ENCODE peak calls at places on chromosomes 7 and 10, in nine cellular contexts. S, H, V, I, L, X, F, C and N are unnamed samples.
A peak's percentile ranks its signal among the peaks of the same experiment; 100 is the strongest.

GRCh38 chr10:103786020-103786419 is 69.4 kb downstream of the SH3PXD2A start:
- DNase-seq in S (no peak), H (no peak), V (no peak), I (no peak), L (no peak), X (no peak), F (no peak), C (no peak), N (no peak)

GRCh38 chr7:112965506-112965905 is 121.1 kb downstream of the GPR85 start:
- DNase-seq in S (no peak), H (no peak), V (no peak), I (no peak), L (no peak), X (no peak), F (no peak), C (no peak), N (no peak)

GRCh38 chr10:106439366-106439765 is 725.1 kb downstream of the SORCS1 start:
- DNase-seq in S (no peak), H (no peak), V (no peak), I (no peak), L (no peak), X (no peak), F (no peak), C (no peak), N (no peak)

GRCh38 chr10:133097961-133098360 is 10.2 kb downstream of the ADGRA1 start:
- DNase-seq in S (no peak), H (no peak), V (no peak), I (no peak), L (no peak), X (no peak), F (no peak), C (no peak), N (no peak)

GRCh38 chr7:135911091-135911490 is 66.1 kb downstream of the MTPN start:
- DNase-seq in S (no peak), H (no peak), V (no peak), I (no peak), L (no peak), X (no peak), F (no peak), C (no peak), N (no peak)

GRCh38 chr10:32746869-32747268 is 211.2 kb downstream of the ITGB1 start:
- DNase-seq in S (no peak), H (no peak), V (no peak), I (no peak), L (no peak), X (no peak), F (no peak), C (no peak), N (no peak)

GRCh38 chr7:33831389-33832118 is 73.8 kb upstream of the BMPER start:
- DNase-seq in S (no peak), H (no peak), V (no peak), I (peak; percentile 74), L (no peak), X (peak; percentile 19), F (no peak), C (peak; percentile 93), N (no peak)

GRCh38 chr10:35092851-35093250 is 2.7 kb upstream of the CUL2 start:
- DNase-seq in S (no peak), H (no peak), V (no peak), I (no peak), L (no peak), X (no peak), F (no peak), C (no peak), N (no peak)

GRCh38 chr10:114565066-114565465 is 93.0 kb downstream of the ABLIM1 start:
- DNase-seq in S (no peak), H (no peak), V (no peak), I (no peak), L (no peak), X (no peak), F (no peak), C (no peak), N (no peak)

GRCh38 chr10:60578217-60578616 is 188.5 kb upstream of the ANK3 start:
- DNase-seq in S (no peak), H (no peak), V (no peak), I (no peak), L (no peak), X (no peak), F (no peak), C (no peak), N (no peak)

GRCh38 chr7:2017483-2017891 is 215.3 kb downstream of the MAD1L1 start:
- DNase-seq in S (no peak), H (no peak), V (no peak), I (no peak), L (no peak), X (no peak), F (peak; percentile 43), C (no peak), N (no peak)

GRCh38 chr7:2016021-2016631 is 216.6 kb downstream of the MAD1L1 start:
- DNase-seq in S (peak; percentile 41), H (no peak), V (no peak), I (no peak), L (no peak), X (no peak), F (peak; percentile 34), C (no peak), N (peak; percentile 72)

GRCh38 chr7:2017914-2018785 is 214.6 kb downstream of the MAD1L1 start:
- DNase-seq in S (no peak), H (peak; percentile 56), V (no peak), I (no peak), L (no peak), X (no peak), F (peak; percentile 53), C (no peak), N (peak; percentile 71)

GRCh38 chr7:2015251-2015871 is 217.4 kb downstream of the MAD1L1 start:
- DNase-seq in S (peak; percentile 41), H (no peak), V (no peak), I (no peak), L (no peak), X (no peak), F (peak; percentile 52), C (no peak), N (peak; percentile 69)

GRCh38 chr7:2016761-2017482 is 215.8 kb downstream of the MAD1L1 start:
- DNase-seq in S (no peak), H (no peak), V (no peak), I (no peak), L (no peak), X (no peak), F (peak; percentile 14), C (no peak), N (peak; percentile 66)
- TF ChIP-seq CTCF in S (no peak), H (no peak), V (no peak), I (no peak), L (no peak), X (no peak), F (no peak), C (no peak), N (no peak)

DNA sequence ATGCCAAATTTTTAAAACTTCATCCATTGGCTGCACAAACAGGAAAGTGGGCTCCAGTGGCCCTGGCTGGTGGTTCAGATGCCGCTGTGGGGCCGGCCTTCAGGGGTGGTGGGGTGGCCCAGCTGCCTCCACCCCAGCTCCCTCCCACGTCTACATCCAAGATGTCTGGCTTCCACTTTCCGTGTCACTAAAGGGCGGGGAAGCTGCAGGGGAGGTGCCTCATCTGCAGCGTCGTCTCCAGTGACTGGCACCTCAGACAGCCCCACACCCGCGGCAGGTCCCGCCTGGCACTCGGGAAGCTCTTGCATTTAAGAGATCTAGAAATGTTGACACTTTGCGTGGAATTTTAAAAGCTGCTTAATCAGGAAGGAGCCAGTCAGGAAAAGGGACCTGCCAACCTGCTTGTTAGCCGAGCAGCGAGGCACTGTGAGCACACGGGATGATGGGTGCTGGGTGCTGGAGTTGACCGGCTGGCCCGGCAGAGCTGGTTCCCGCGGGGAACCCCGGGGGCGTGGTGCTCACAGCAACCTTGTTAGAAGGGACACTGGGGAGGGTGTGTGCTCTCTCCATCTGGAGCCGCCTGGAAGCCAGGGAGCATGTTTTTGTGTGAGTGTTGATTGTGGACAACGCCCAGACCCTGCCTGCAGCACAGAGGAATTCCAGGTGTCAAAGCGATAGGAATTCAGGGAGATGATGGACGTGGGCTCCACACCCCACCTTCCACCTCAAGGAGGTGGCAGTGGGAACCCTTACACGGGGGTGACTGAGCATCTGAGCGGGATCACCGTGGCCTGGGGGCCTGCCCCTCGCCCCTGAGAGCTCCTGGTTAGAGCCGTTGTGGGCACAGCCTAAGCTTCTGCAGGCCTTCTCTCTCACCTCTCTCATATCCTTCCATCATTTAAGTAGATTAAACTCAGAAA is 320.5 kb downstream of the PTPRN2 start:
- DNase-seq in S (no peak), H (no peak), V (no peak), I (no peak), L (no peak), X (peak; percentile 59), F (no peak), C (no peak), N (peak; percentile 62)
- TF ChIP-seq POLR2AphosphoS5 in S (no peak), H (no peak), V (no peak), I (no peak), L (no peak), X (peak; percentile 4), F (no peak), C (no peak), N (no peak)

DNA sequence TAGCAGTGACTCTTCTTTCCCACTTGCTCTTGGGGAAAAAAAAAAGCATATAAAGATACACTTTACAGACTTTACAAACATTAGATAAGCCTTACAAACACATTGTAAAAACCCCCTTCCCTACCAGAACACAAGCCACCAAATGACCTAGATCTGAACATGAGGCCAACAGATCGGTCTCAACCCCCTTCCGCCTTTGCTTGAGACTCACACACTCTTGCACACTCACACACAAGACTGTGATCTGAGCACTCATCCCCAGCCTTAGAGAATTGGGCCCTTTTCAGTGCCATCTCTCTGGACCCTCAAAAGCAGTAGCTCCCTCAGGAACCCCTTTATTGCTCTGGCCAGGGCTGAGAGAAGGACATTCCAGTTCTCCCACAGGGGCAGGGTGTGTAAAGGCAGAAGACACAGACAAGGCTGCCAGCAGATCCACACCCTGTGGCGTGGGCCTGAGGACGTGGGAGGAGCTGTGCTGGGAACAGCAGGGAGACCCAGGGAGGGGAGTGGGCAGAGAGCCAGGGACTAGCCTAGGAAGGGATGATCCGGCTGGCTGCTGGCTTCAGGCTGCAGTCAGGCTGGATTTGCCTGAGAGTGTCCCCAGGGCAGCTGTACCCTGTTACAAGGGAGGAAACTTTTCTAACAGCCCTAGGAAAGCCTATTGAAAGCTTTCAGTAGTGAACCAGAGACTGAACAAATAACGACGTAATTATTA is 206.7 kb downstream of the KIAA1217 start:
- DNase-seq in S (no peak), H (no peak), V (no peak), I (peak; percentile 81), L (no peak), X (peak; percentile 90), F (peak; percentile 61), C (no peak), N (peak; percentile 72)
- H3K27ac ChIP-seq in S (no peak overlapping the region), H (no peak overlapping the region), V (no peak overlapping the region), I (peak overlapping the region; percentile 95), L (no peak overlapping the region), X (peak overlapping the region; percentile 67), F (no peak overlapping the region), C (peak overlapping the region; percentile 45), N (peak overlapping the region; percentile 50)

DNA sequence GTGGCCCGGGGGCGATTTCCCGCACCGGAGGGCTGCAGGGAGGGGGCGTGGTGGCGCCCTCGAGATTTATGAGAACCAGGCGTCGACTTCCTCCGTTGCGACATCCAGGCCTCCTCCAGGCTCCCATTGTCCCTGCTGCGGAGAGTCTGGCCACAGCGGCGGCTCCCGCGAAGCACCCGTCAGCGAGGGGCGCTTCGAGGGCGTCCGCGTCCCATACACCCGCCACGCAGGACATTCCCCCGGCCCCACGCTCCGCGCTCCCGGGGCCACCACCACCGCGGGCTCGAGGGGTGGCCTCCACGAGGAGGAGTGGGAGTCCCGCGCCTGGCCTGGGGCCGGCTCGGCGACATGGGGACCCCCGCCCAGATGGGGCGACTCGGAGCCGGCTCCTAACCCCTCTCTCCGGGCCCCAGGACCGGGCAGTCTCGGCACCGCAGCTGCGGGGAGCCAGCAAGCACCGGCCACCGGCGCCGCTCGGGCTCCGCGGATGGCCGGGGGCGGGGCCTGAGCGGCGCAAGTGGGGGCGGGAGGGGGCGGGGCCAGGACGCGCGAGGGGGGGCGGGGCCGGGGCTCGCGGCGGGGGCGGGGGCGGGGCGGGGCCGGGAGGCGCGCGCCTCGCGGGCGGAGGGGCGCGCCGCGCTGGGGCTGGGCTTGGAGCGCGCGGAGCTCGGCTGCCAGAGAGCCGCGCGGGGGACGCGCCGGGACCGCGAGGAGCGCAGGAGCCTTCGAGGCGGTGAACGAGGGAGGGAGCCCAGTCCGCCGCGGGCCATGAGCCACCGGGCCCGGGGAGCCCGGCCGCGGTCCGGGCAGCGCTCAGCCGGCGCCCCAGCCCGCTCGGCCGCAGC is at the start of gene SH2B2:
- DNase-seq in S (peak; percentile 79), H (peak; percentile 53), V (no peak), I (peak; percentile 48), L (peak; percentile 44), X (peak; percentile 74), F (peak; percentile 99), C (no peak), N (peak; percentile 93)
- TF ChIP-seq CTCF in S (no peak), H (peak; percentile 43), V (no peak), I (no peak), L (no peak), X (no peak), F (peak; percentile 13), C (no peak), N (peak; percentile 18)